ENCODE peak calls at places on chromosome 7, in nine cellular contexts. Y, I, P, D, O, T, Z, F and A are unnamed samples.

GRCh38 chr7:159075563-159076238 is 69.0 kb downstream of the VIPR2 start:
- DNase-seq in Y (no peak), I (no peak), P (no peak), D (no peak), O (no peak), T (no peak), Z (no peak), F (no peak), A (peak)

GRCh38 chr7:127447326-127447945 is 54.9 kb upstream of the ZNF800 start:
- DNase-seq in Y (peak), I (peak), P (peak), D (no peak), O (peak), T (peak), Z (peak), F (peak), A (no peak)

GRCh38 chr7:41652265-41652664 is 50.6 kb downstream of the INHBA start:
- DNase-seq in Y (no peak), I (no peak), P (no peak), D (no peak), O (no peak), T (peak), Z (no peak), F (peak), A (no peak)

GRCh38 chr7:2497500-2498336 is 21.5 kb upstream of the GRIFIN start:
- DNase-seq in Y (no peak), I (no peak), P (no peak), D (no peak), O (no peak), T (no peak), Z (no peak), F (no peak), A (no peak)

GRCh38 chr7:2645274-2645868 is 13.6 kb downstream of the TTYH3 start:
- DNase-seq in Y (no peak), I (peak), P (no peak), D (no peak), O (no peak), T (no peak), Z (peak), F (no peak), A (no peak)

GRCh38 chr7:106730021-106730420 is 69.1 kb upstream of the CCDC71L start:
- DNase-seq in Y (no peak), I (no peak), P (no peak), D (no peak), O (no peak), T (no peak), Z (no peak), F (no peak), A (no peak)

GRCh38 chr7:109616551-109617069 is 1046.9 kb downstream of the DNAJB9 start:
- DNase-seq in Y (no peak), I (no peak), P (no peak), D (no peak), O (no peak), T (no peak), Z (no peak), F (no peak), A (no peak)

GRCh38 chr7:12949060-12950045 is 261.9 kb downstream of the ARL4A start:
- DNase-seq in Y (peak), I (no peak), P (no peak), D (no peak), O (no peak), T (peak), Z (no peak), F (no peak), A (no peak)

GRCh38 chr7:40474790-40475680 is 340.2 kb downstream of the SUGCT start:
- DNase-seq in Y (no peak), I (no peak), P (no peak), D (no peak), O (no peak), T (no peak), Z (no peak), F (no peak), A (no peak)

GRCh38 chr7:155454183-155455112 is 3.5 kb upstream of the EN2 start:
- DNase-seq in Y (no peak), I (no peak), P (no peak), D (no peak), O (no peak), T (no peak), Z (no peak), F (no peak), A (no peak)

GRCh38 chr7:149866139-149866785 is 7.5 kb upstream of the ATP6V0E2 start:
- DNase-seq in Y (no peak), I (peak), P (no peak), D (no peak), O (no peak), T (no peak), Z (no peak), F (no peak), A (no peak)

GRCh38 chr7:154929006-154929726 is 73.8 kb downstream of the PAXIP1 start:
- DNase-seq in Y (no peak), I (no peak), P (no peak), D (no peak), O (no peak), T (no peak), Z (no peak), F (no peak), A (no peak)

GRCh38 chr7:31791881-31792280 is 104.9 kb downstream of the PPP1R17 start:
- DNase-seq in Y (peak), I (no peak), P (no peak), D (no peak), O (no peak), T (peak), Z (no peak), F (no peak), A (no peak)

GRCh38 chr7:732556-732955 is 5.5 kb upstream of the PRKAR1B start:
- DNase-seq in Y (no peak), I (no peak), P (no peak), D (no peak), O (no peak), T (no peak), Z (no peak), F (no peak), A (no peak)

GRCh38 chr7:98703916-98704315 is 86.8 kb downstream of the NPTX2 start:
- DNase-seq in Y (no peak), I (no peak), P (no peak), D (no peak), O (no peak), T (no peak), Z (no peak), F (no peak), A (no peak)

GRCh38 chr7:21542891-21543527 is at the start of gene DNAH11:
- DNase-seq in Y (no peak), I (peak), P (no peak), D (peak), O (peak), T (no peak), Z (no peak), F (peak), A (peak)

GRCh38 chr7:7916064-7916463 is 52.5 kb upstream of the GLCCI1 start:
- DNase-seq in Y (no peak), I (no peak), P (no peak), D (no peak), O (no peak), T (no peak), Z (no peak), F (no peak), A (no peak)

GRCh38 chr7:134289423-134289822 is 27.3 kb downstream of the SLC35B4 start:
- DNase-seq in Y (no peak), I (peak), P (no peak), D (no peak), O (peak), T (no peak), Z (no peak), F (peak), A (no peak)

GRCh38 chr7:138980575-138981285 is 459 bp downstream of the KIAA1549 start:
- DNase-seq in Y (no peak), I (peak), P (no peak), D (peak), O (no peak), T (no peak), Z (no peak), F (no peak), A (no peak)

GRCh38 chr7:41449286-41449685 is 253.6 kb downstream of the INHBA start:
- DNase-seq in Y (no peak), I (no peak), P (no peak), D (no peak), O (no peak), T (no peak), Z (no peak), F (no peak), A (no peak)

GRCh38 chr7:47329320-47329926 is 252.5 kb downstream of the TNS3 start:
- DNase-seq in Y (no peak), I (no peak), P (no peak), D (no peak), O (no peak), T (peak), Z (no peak), F (no peak), A (no peak)

GRCh38 chr7:155725073-155725346 is 80.5 kb downstream of the RBM33 start:
- DNase-seq in Y (no peak), I (no peak), P (no peak), D (no peak), O (no peak), T (no peak), Z (peak), F (no peak), A (no peak)

GRCh38 chr7:760006-760405 is 32.9 kb upstream of the PRKAR1B start:
- DNase-seq in Y (no peak), I (no peak), P (no peak), D (no peak), O (no peak), T (no peak), Z (no peak), F (no peak), A (no peak)

GRCh38 chr7:114085592-114086490 is 167.0 kb upstream of the PPP1R3A start:
- DNase-seq in Y (peak), I (peak), P (peak), D (peak), O (peak), T (peak), Z (no peak), F (peak), A (peak)

GRCh38 chr7:6379881-6380280 is 67.9 kb downstream of the DAGLB start:
- DNase-seq in Y (no peak), I (no peak), P (no peak), D (no peak), O (no peak), T (no peak), Z (no peak), F (no peak), A (no peak)

GRCh38 chr7:99597762-99598501 is at the start of gene TMEM225B:
- DNase-seq in Y (no peak), I (peak), P (no peak), D (no peak), O (no peak), T (no peak), Z (no peak), F (no peak), A (no peak)

GRCh38 chr7:69803699-69804516 is 205.6 kb downstream of the AUTS2 start:
- DNase-seq in Y (no peak), I (no peak), P (no peak), D (no peak), O (no peak), T (no peak), Z (no peak), F (no peak), A (no peak)

GRCh38 chr7:44646176-44646920 is 39.9 kb downstream of the OGDH start:
- DNase-seq in Y (no peak), I (no peak), P (no peak), D (no peak), O (no peak), T (no peak), Z (no peak), F (no peak), A (no peak)

GRCh38 chr7:153576096-153576495 is 476.1 kb upstream of the DPP6 start:
- DNase-seq in Y (no peak), I (no peak), P (no peak), D (no peak), O (no peak), T (no peak), Z (no peak), F (no peak), A (no peak)